ENCODE peak calls at places on chromosome 7, in five cellular contexts. S is kidney epithelial cell, O is tibial artery, V is IMR-90, D is spleen. E is an unnamed sample. For H3K27me3, the result is how much of the 10 kb centered on the place peaks cover.

GRCh38 chr7:34313289-34313688 is 344.7 kb upstream of the NPSR1 start:
- DNase-seq in S (no peak), O (no peak), V (peak), D (no peak), E (no peak)

GRCh38 chr7:112723416-112723815 is 66.8 kb downstream of the TMEM168 start:
- DNase-seq in S (peak), O (no peak), V (peak), D (no peak), E (peak)

GRCh38 chr7:44154703-44155102 is 13.6 kb upstream of the MYL7 start:
- DNase-seq in S (no peak), O (no peak), V (no peak), D (no peak), E (no peak)

GRCh38 chr7:155188821-155189599 is 108.7 kb upstream of the INSIG1 start:
- DNase-seq in S (no peak), O (no peak), V (peak), D (no peak), E (peak)

GRCh38 chr7:142006577-142006976 is 10.9 kb downstream of the MGAM start:
- DNase-seq in S (no peak), O (no peak), V (no peak), D (no peak), E (no peak)

GRCh38 chr7:92025260-92025659 is 84.6 kb downstream of the AKAP9 start:
- DNase-seq in S (peak), O (no peak), V (peak), D (no peak), E (peak)

GRCh38 chr7:74032191-74032490 is 4.2 kb downstream of the ELN start:
- DNase-seq in S (no peak), O (peak), V (peak), D (no peak), E (no peak)

GRCh38 chr7:112449353-112449752 is 907 bp upstream of the IFRD1 start:
- DNase-seq in S (no peak), O (no peak), V (peak), D (no peak), E (peak)

GRCh38 chr7:92790987-92791386 is 45.4 kb downstream of the CDK6 start:
- DNase-seq in S (no peak), O (no peak), V (peak), D (no peak), E (no peak)

GRCh38 chr7:101900103-101900502 is 82.7 kb downstream of the CUX1 start:
- DNase-seq in S (no peak), O (peak), V (no peak), D (peak), E (no peak)
- TF ChIP-seq CTCF in S (no peak), O (peak), V (no peak), D (no peak), E (no peak)

GRCh38 chr7:1341361-1341675 is 108.6 kb downstream of the UNCX start:
- DNase-seq in S (no peak), O (no peak), V (no peak), D (peak), E (no peak)

GRCh38 chr7:1341995-1342645 is 109.4 kb downstream of the UNCX start:
- DNase-seq in S (no peak), O (no peak), V (no peak), D (peak), E (no peak)

GRCh38 chr7:1340640-1341360 is 108.1 kb downstream of the UNCX start:
- DNase-seq in S (no peak), O (no peak), V (no peak), D (peak), E (no peak)

GRCh38 chr7:1339611-1340010 is 106.9 kb downstream of the UNCX start:
- DNase-seq in S (no peak), O (no peak), V (no peak), D (peak), E (no peak)

DNA sequence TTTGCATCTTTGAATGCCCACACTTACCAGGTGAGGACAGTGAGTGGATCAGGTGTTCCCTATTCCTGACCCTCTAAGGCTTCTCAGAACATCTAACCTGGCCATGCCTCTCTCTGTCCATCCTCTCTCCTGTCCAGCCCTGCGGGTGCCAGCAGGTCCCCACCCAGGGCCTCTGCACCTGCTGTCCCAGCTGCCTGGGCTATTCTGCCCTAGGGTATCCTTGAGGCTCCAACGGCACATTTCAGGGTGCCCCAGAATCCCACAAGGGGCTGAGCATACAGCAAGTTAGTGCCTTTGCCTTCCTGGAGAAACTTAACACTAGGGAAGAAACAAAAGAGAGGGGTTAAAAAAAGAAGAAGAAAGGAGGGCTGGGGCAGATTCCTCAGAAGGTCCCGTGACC is 107.4 kb downstream of the UNCX start:
- DNase-seq in S (no peak), O (no peak), V (no peak), D (peak), E (no peak)
- H3K27me3 ChIP-seq in S (under half), O (under half), V (under half), D (under half), E (under half)

DNA sequence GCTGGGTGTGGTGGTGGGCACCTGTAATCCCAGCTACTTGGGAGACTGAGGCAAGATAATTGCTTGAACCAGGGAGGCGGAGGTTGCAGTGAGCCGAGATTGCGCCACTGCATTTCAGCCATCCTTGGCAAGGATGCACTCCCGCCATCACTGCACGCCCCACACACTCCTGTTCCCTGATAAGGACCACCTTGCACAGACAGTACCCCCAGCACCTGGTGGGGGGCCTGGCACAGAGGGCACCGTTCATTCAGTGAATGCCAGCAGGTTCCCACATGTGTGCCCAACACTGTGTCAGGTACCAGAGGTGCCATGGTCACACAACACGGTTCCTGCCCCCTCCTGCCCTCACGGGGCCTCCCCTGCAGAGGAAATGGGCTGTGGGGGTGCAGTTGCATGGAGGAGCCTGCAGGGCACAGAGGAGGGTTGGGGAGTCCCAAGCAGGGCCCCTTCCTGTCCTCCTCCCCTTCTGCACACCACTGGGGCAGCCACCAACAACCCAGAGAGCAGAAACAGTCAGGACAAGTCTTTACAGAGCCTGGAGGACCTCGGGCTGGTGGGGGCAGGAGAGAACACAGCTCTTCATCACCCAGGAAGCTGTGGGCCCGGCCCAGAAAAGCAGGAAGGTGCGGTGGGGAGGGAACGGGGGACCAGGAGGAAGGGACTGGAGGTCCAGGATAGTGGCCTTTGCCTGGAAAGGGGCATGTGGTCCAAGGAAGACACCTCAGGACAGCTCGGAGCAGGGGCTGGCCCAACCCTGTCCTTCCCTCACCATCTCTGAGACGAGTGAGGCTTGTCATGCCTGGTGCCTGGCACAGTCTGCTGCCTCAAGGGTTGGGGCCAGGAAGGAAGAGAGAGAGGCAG is 7.1 kb downstream of the CRYGN start:
- DNase-seq in S (no peak), O (no peak), V (no peak), D (no peak), E (peak)
- TF ChIP-seq CTCF in S (no peak), O (no peak), V (no peak), D (peak), E (peak)

GRCh38 chr7:27202741-27203134 is 2.8 kb upstream of the HOXA13 start:
- DNase-seq in S (no peak), O (no peak), V (no peak), D (no peak), E (no peak)
- H3K27me3 ChIP-seq in S (half or more), O (half or more), V (half or more), D (half or more), E (half or more)

DNA sequence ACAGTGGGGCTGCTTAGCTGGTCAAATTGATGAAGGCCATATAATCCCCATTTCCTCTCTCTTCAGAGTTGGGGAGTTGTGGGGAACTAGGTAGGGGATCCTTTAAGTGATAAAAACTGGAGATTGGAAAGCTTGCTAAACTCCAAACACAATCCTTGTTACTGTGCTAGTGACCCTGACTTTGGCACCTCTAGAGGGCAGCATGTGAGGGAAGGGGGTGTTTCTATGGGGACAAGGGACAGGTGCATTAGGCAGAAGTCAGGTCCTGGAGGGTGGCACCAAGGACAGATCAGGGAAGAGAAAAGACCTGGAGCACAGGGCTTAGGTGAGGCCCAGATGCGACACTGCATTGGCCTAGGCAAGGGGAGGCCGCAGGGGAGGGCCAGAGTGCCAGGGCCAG is 66.9 kb downstream of the CDHR3 start:
- DNase-seq in S (no peak), O (no peak), V (no peak), D (no peak), E (no peak)
- TF ChIP-seq CTCF in S (no peak), O (no peak), V (no peak), D (no peak), E (peak)

GRCh38 chr7:157726764-157727163 is 390.0 kb downstream of the DNAJB6 start:
- DNase-seq in S (no peak), O (no peak), V (no peak), D (no peak), E (no peak)
- H3K27me3 ChIP-seq in S (under half), O (under half), V (under half), D (under half), E (under half)

GRCh38 chr7:9598411-9598810 is 1165.0 kb downstream of the NXPH1 start:
- DNase-seq in S (no peak), O (no peak), V (no peak), D (no peak), E (no peak)

GRCh38 chr7:9600974-9601373 is 1167.6 kb downstream of the NXPH1 start:
- DNase-seq in S (no peak), O (no peak), V (no peak), D (no peak), E (no peak)
- TF ChIP-seq CTCF in S (peak), O (no peak), V (no peak), D (no peak), E (peak)